ENCODE peak calls at places on chromosomes 13 and 19, in eight cellular contexts. I is cardiac fibroblast; J is OCI-LY7; D is heart right ventricle; W is bronchial epithelial cell; U is anterior cingulate cortex; X is HAP-1; Q is activated naive CD4-positive, alpha-beta T cell. Z is an unnamed sample.

GRCh38 chr13:87274209-87274819 is 396.9 kb upstream of the SLITRK5 start:
- DNase-seq in I (peak; percentile 23), J (peak; percentile 76), D (peak; percentile 15), W (peak; percentile 44), U (no peak), X (peak; percentile 73), Q (no peak), Z (peak; percentile 60)

GRCh38 chr19:33665776-33666175 is 44.0 kb downstream of the CHST8 start:
- DNase-seq in I (no peak), J (no peak), D (no peak), W (no peak), U (no peak), X (no peak), Q (no peak), Z (no peak)

GRCh38 chr13:19713186-19713965 is 69.4 kb downstream of the PSPC1 start:
- DNase-seq in I (peak; percentile 89), J (no peak), D (no peak), W (peak; percentile 57), U (no peak), X (no peak), Q (no peak), Z (peak; percentile 52)

GRCh38 chr13:48928781-48929430 is 46.8 kb upstream of the FNDC3A start:
- DNase-seq in I (no peak), J (no peak), D (no peak), W (no peak), U (no peak), X (no peak), Q (no peak), Z (no peak)

GRCh38 chr13:71625694-71626093 is 241.3 kb downstream of the DACH1 start:
- DNase-seq in I (peak; percentile 68), J (no peak), D (no peak), W (peak; percentile 38), U (no peak), X (no peak), Q (no peak), Z (peak; percentile 63)

GRCh38 chr19:50380767-50381166 is 3.4 kb upstream of the POLD1 start:
- DNase-seq in I (no peak), J (no peak), D (no peak), W (no peak), U (no peak), X (no peak), Q (no peak), Z (no peak)

GRCh38 chr19:23075031-23075733 is 41.6 kb upstream of the ZNF730 start:
- DNase-seq in I (peak; percentile 73), J (peak; percentile 90), D (peak; percentile 55), W (peak; percentile 52), U (peak; percentile 17), X (peak; percentile 73), Q (no peak), Z (peak; percentile 78)

GRCh38 chr19:2199215-2199614 is 35.5 kb downstream of the DOT1L start:
- DNase-seq in I (no peak), J (no peak), D (no peak), W (no peak), U (no peak), X (no peak), Q (no peak), Z (no peak)

GRCh38 chr19:35240322-35240721 is 8.5 kb upstream of the LSR start:
- DNase-seq in I (no peak), J (no peak), D (no peak), W (no peak), U (no peak), X (no peak), Q (no peak), Z (no peak)

GRCh38 chr19:4363571-4364304 is 20.4 kb downstream of the MPND start:
- DNase-seq in I (no peak), J (no peak), D (no peak), W (no peak), U (no peak), X (no peak), Q (no peak), Z (no peak)

GRCh38 chr13:106786006-106786579 is 218.2 kb upstream of the ARGLU1 start:
- DNase-seq in I (no peak), J (peak; percentile 1), D (no peak), W (no peak), U (no peak), X (no peak), Q (no peak), Z (no peak)

GRCh38 chr19:23957660-23958281 is 43.1 kb downstream of the ZNF726 start:
- DNase-seq in I (peak; percentile 93), J (no peak), D (no peak), W (peak; percentile 90), U (no peak), X (no peak), Q (no peak), Z (no peak)

GRCh38 chr19:3720533-3720917 is 12.3 kb downstream of the TJP3 start:
- DNase-seq in I (no peak), J (no peak), D (no peak), W (no peak), U (no peak), X (no peak), Q (no peak), Z (no peak)

GRCh38 chr19:5210556-5210955 is 130.1 kb downstream of the PTPRS start:
- DNase-seq in I (no peak), J (no peak), D (no peak), W (no peak), U (no peak), X (no peak), Q (no peak), Z (no peak)

GRCh38 chr13:30791354-30791921 is 56.1 kb downstream of the ALOX5AP start:
- DNase-seq in I (peak; percentile 11), J (no peak), D (peak; percentile 59), W (no peak), U (no peak), X (no peak), Q (no peak), Z (no peak)

GRCh38 chr19:54558339-54558738 is 15.3 kb upstream of the LILRA2 start:
- DNase-seq in I (no peak), J (no peak), D (no peak), W (no peak), U (no peak), X (no peak), Q (no peak), Z (no peak)

GRCh38 chr13:27362064-27362751 is 62.2 kb upstream of the GTF3A start:
- DNase-seq in I (peak; percentile 80), J (peak; percentile 79), D (peak; percentile 82), W (peak; percentile 52), U (peak; percentile 66), X (peak; percentile 92), Q (peak; percentile 39), Z (peak; percentile 79)

GRCh38 chr13:113224486-113224885 is 15.1 kb downstream of the CUL4A start:
- DNase-seq in I (no peak), J (no peak), D (peak; percentile 37), W (no peak), U (no peak), X (peak; percentile 29), Q (no peak), Z (no peak)

GRCh38 chr19:7515471-7516226 is at the start of gene ZNF358:
- DNase-seq in I (peak; percentile 60), J (no peak), D (peak; percentile 70), W (no peak), U (peak; percentile 73), X (peak; percentile 92), Q (no peak), Z (peak; percentile 71)

GRCh38 chr13:96898212-96898611 is 96.1 kb downstream of the OXGR1 start:
- DNase-seq in I (peak; percentile 92), J (no peak), D (no peak), W (peak; percentile 5), U (no peak), X (no peak), Q (no peak), Z (peak; percentile 27)

GRCh38 chr19:16566161-16566560 is 6.1 kb downstream of the SLC35E1 start:
- DNase-seq in I (no peak), J (no peak), D (no peak), W (no peak), U (no peak), X (no peak), Q (peak; percentile 33), Z (no peak)

GRCh38 chr13:50359779-50360178 is 344.5 kb downstream of the KCNRG start:
- DNase-seq in I (no peak), J (no peak), D (no peak), W (no peak), U (no peak), X (no peak), Q (no peak), Z (no peak)

GRCh38 chr13:46134494-46134893 is 29.7 kb upstream of the CPB2 start:
- DNase-seq in I (no peak), J (no peak), D (no peak), W (no peak), U (no peak), X (no peak), Q (no peak), Z (no peak)

GRCh38 chr19:41133260-41133659 is 19.0 kb downstream of the CYP2F1 start:
- DNase-seq in I (no peak), J (no peak), D (no peak), W (no peak), U (no peak), X (no peak), Q (no peak), Z (no peak)

GRCh38 chr19:38204096-38204495 is 19.9 kb downstream of the DPF1 start:
- DNase-seq in I (no peak), J (no peak), D (no peak), W (no peak), U (no peak), X (no peak), Q (no peak), Z (no peak)

GRCh38 chr13:110396913-110397379 is 89.9 kb downstream of the COL4A2 start:
- DNase-seq in I (peak; percentile 100), J (no peak), D (peak; percentile 83), W (peak; percentile 96), U (no peak), X (no peak), Q (no peak), Z (no peak)

GRCh38 chr19:10238172-10238783 is 7.1 kb upstream of the S1PR2 start:
- DNase-seq in I (peak; percentile 81), J (peak; percentile 56), D (peak; percentile 65), W (peak; percentile 75), U (no peak), X (no peak), Q (no peak), Z (no peak)

GRCh38 chr19:24159707-24160106 is 72.7 kb downstream of the ZNF254 start:
- DNase-seq in I (peak; percentile 23), J (peak; percentile 19), D (no peak), W (peak; percentile 43), U (no peak), X (no peak), Q (no peak), Z (no peak)

GRCh38 chr19:58304748-58305064 is 471 bp upstream of the ERVK3-1 start:
- DNase-seq in I (no peak), J (no peak), D (no peak), W (no peak), U (no peak), X (no peak), Q (no peak), Z (no peak)

GRCh38 chr19:6842871-6843607 is 44.3 kb upstream of the ADGRE1 start:
- DNase-seq in I (no peak), J (no peak), D (no peak), W (no peak), U (no peak), X (no peak), Q (no peak), Z (no peak)

GRCh38 chr19:28727835-28728159 is 485.2 kb downstream of the UQCRFS1 start:
- DNase-seq in I (no peak), J (no peak), D (no peak), W (no peak), U (no peak), X (no peak), Q (no peak), Z (no peak)

GRCh38 chr13:48412881-48413351 is at the start of gene LPAR6:
- DNase-seq in I (peak; percentile 86), J (no peak), D (peak; percentile 54), W (peak; percentile 80), U (no peak), X (peak; percentile 66), Q (no peak), Z (peak; percentile 82)

GRCh38 chr13:107170270-107170931 is 602.5 kb upstream of the ARGLU1 start:
- DNase-seq in I (no peak), J (no peak), D (no peak), W (no peak), U (no peak), X (no peak), Q (no peak), Z (no peak)

GRCh38 chr19:29422047-29422446 is 103.7 kb upstream of the VSTM2B start:
- DNase-seq in I (no peak), J (no peak), D (no peak), W (no peak), U (no peak), X (no peak), Q (no peak), Z (no peak)